ENCODE peak calls at places on chromosomes 3 and 15, in nine cellular contexts. W is psoas muscle; X is CD4-positive, alpha-beta memory T cell; M is colonic mucosa; F is activated CD8-positive, alpha-beta T cell treated with anti-CD3 and anti-CD28 coated beads for 36 hours; L is activated CD4-positive, alpha-beta T cell treated with anti-CD3 and anti-CD28 coated beads, Interleukin-2, amount 50 U/mL, for 48 hours; G is stimulated activated naive CD8-positive, alpha-beta T cell treated with anti-CD3 and anti-CD28 coated beads, Interleukin-15, Interleukin-2, amounts not matched to agents 100 U/mL and 50 U/mL, for 24 hours; N is HCT116; Y is NCI-H1417. C is an unnamed sample.

GRCh38 chr3:71680588-71680987 is 44.6 kb downstream of the EIF4E3 start:
- DNase-seq in L (no peak), G (no peak), F (no peak), W (no peak), N (no peak), Y (no peak), X (no peak), M (peak), C (peak)

GRCh38 chr3:194095464-194095863 is 40.5 kb upstream of the HES1 start:
- DNase-seq in F (peak), L (no peak), M (peak), G (no peak), W (peak), X (no peak), Y (no peak), N (no peak), C (no peak)

GRCh38 chr3:18681946-18682345 is 256.8 kb upstream of the SATB1 start:
- DNase-seq in Y (no peak), N (no peak), W (no peak), X (no peak), F (no peak), L (no peak), G (no peak), M (no peak), C (no peak)

GRCh38 chr15:101439285-101439919 is 50.1 kb downstream of the PCSK6 start:
- DNase-seq in X (no peak), Y (no peak), N (no peak), M (no peak), F (no peak), W (peak), G (no peak), L (no peak), C (no peak)

GRCh38 chr15:52252781-52253180 is 42.8 kb downstream of the MYO5C start:
- DNase-seq in X (no peak), L (no peak), F (no peak), N (peak), G (no peak), Y (no peak), M (no peak), W (no peak), C (peak)

GRCh38 chr3:9793161-9793781 is 389 bp downstream of the ARPC4 start:
- DNase-seq in Y (no peak), W (no peak), F (peak), N (no peak), G (peak), X (no peak), L (peak), M (peak), C (peak)

GRCh38 chr15:66165856-66166255 is 87.7 kb downstream of the MEGF11 start:
- DNase-seq in G (no peak), F (no peak), X (no peak), W (no peak), L (no peak), Y (no peak), M (no peak), N (no peak), C (no peak)

GRCh38 chr3:13219077-13219901 is 146.1 kb upstream of the IQSEC1 start:
- DNase-seq in Y (no peak), X (no peak), N (no peak), L (no peak), G (no peak), M (no peak), W (peak), F (no peak), C (no peak)

GRCh38 chr3:190204200-190204599 is 83.5 kb upstream of the P3H2 start:
- DNase-seq in X (no peak), Y (no peak), N (no peak), M (no peak), L (no peak), W (no peak), F (no peak), G (no peak), C (no peak)

GRCh38 chr15:98581715-98582114 is 66.6 kb upstream of the IGF1R start:
- DNase-seq in L (no peak), X (no peak), F (no peak), Y (no peak), W (no peak), G (no peak), M (no peak), N (no peak), C (no peak)

GRCh38 chr15:63476229-63476632 is 28.2 kb upstream of the USP3 start:
- DNase-seq in N (peak), L (no peak), X (no peak), G (no peak), M (no peak), F (no peak), Y (no peak), W (no peak), C (peak)

GRCh38 chr3:154130540-154130939 is 9.3 kb downstream of the ARHGEF26 start:
- DNase-seq in M (no peak), X (no peak), L (no peak), Y (no peak), W (no peak), N (no peak), G (no peak), F (no peak), C (no peak)

GRCh38 chr3:51679777-51680176 is 8.7 kb downstream of the TEX264 start:
- DNase-seq in M (no peak), X (no peak), Y (no peak), G (no peak), N (no peak), F (no peak), L (no peak), W (no peak), C (no peak)

GRCh38 chr3:146750196-146750595 is 145.1 kb upstream of the PLSCR5 start:
- DNase-seq in X (no peak), W (no peak), Y (no peak), M (no peak), N (no peak), F (no peak), L (no peak), G (no peak), C (peak)

GRCh38 chr3:115359507-115359906 is 212.4 kb upstream of the ZBTB20 start:
- DNase-seq in W (no peak), L (no peak), N (no peak), M (no peak), Y (no peak), X (no peak), F (no peak), G (no peak), C (no peak)

GRCh38 chr15:69170597-69170996 is 10.2 kb downstream of the GLCE start:
- DNase-seq in L (no peak), F (no peak), G (no peak), N (no peak), X (no peak), Y (no peak), W (no peak), M (no peak), C (no peak)

GRCh38 chr15:80456517-80457497 is 52.6 kb downstream of the ARNT2 start:
- DNase-seq in X (no peak), Y (no peak), W (no peak), G (no peak), F (no peak), M (no peak), N (no peak), L (no peak), C (peak)

C was measured in AG10803.